ENCODE peak calls at places on chromosomes 11 and 22, in four cellular contexts. G, N, T and L are unnamed samples.

GRCh38 chr11:67285541-67286498 is 3.3 kb upstream of the ANKRD13D start:
- DNase-seq in T (no peak), G (no peak), N (no peak), L (no peak)

GRCh38 chr22:50301581-50301991 is 5.9 kb downstream of the PLXNB2 start:
- DNase-seq in N (no peak), G (no peak), T (no peak), L (no peak)

GRCh38 chr11:77450227-77450626 is 23.7 kb downstream of the PAK1 start:
- DNase-seq in G (no peak), T (no peak), N (no peak), L (no peak)

GRCh38 chr22:28674121-28674563 is 5.5 kb downstream of the TTC28 start:
- DNase-seq in T (peak), G (no peak), N (no peak), L (no peak)

GRCh38 chr11:27011560-27012253 is 17.8 kb downstream of the FIBIN start:
- DNase-seq in G (no peak), T (peak), N (no peak), L (no peak)

GRCh38 chr11:118606157-118606843 is 1.1 kb upstream of the PHLDB1 start:
- DNase-seq in N (no peak), T (no peak), G (no peak), L (no peak)

GRCh38 chr11:20601221-20601914 is 2.0 kb downstream of the SLC6A5 start:
- DNase-seq in G (no peak), T (no peak), N (no peak), L (peak)

GRCh38 chr22:26563022-26563421 is 26.9 kb downstream of the TPST2 start:
- DNase-seq in N (no peak), G (no peak), T (no peak), L (no peak)

GRCh38 chr22:27088026-27088425 is 430.6 kb downstream of the MIAT start:
- DNase-seq in G (no peak), N (no peak), T (no peak), L (no peak)

GRCh38 chr11:75894036-75894585 is 79.1 kb downstream of the UVRAG start:
- DNase-seq in N (no peak), T (no peak), G (no peak), L (no peak)

GRCh38 chr22:33513388-33514336 is 406.6 kb downstream of the LARGE1 start:
- DNase-seq in G (no peak), N (no peak), T (no peak), L (no peak)

GRCh38 chr11:1077033-1077416 is 2.4 kb downstream of the MUC2 start:
- DNase-seq in N (no peak), G (no peak), T (no peak), L (no peak)

GRCh38 chr11:44564653-44565007 is 833 bp upstream of the CD82 start:
- DNase-seq in N (peak), T (peak), G (no peak), L (no peak)

GRCh38 chr11:103397369-103397768 is 288.1 kb downstream of the DYNC2H1 start:
- DNase-seq in T (no peak), N (no peak), G (no peak), L (no peak)

GRCh38 chr11:105181521-105181920 is 42.0 kb upstream of the CARD18 start:
- DNase-seq in G (no peak), T (no peak), N (peak), L (no peak)

GRCh38 chr11:79762271-79762935 is 321.6 kb upstream of the TENM4 start:
- DNase-seq in G (no peak), T (no peak), N (no peak), L (no peak)

GRCh38 chr11:125201525-125202121 is 37.1 kb downstream of the PKNOX2 start:
- DNase-seq in N (no peak), T (peak), G (no peak), L (no peak)

GRCh38 chr11:113341388-113342165 is 27.2 kb downstream of the TTC12 start:
- DNase-seq in T (no peak), N (no peak), G (no peak), L (no peak)

GRCh38 chr11:44083906-44084305 is 11.6 kb upstream of the EXT2 start:
- DNase-seq in N (no peak), T (no peak), G (no peak), L (no peak)

GRCh38 chr11:59173964-59174663 is 2.2 kb downstream of the DTX4 start:
- DNase-seq in G (no peak), T (peak), N (no peak), L (peak)

GRCh38 chr22:43399980-43400358 is 11.8 kb upstream of the MPPED1 start:
- DNase-seq in N (no peak), T (no peak), G (no peak), L (no peak)

GRCh38 chr11:74773481-74773880 is 24.8 kb downstream of the RNF169 start:
- DNase-seq in N (no peak), G (no peak), T (no peak), L (no peak)

GRCh38 chr11:78100276-78101040 is 20.8 kb upstream of the NDUFC2 start:
- DNase-seq in T (no peak), N (no peak), G (no peak), L (no peak)

GRCh38 chr11:77619576-77620198 is 17.9 kb downstream of the CLNS1A start:
- DNase-seq in N (peak), G (no peak), T (peak), L (no peak)

GRCh38 chr11:47905358-47906059 is 57.4 kb upstream of the NUP160 start:
- DNase-seq in N (peak), G (no peak), T (no peak), L (no peak)

GRCh38 chr22:20089977-20090729 is 10.1 kb downstream of the DGCR8 start:
- DNase-seq in N (no peak), G (no peak), T (no peak), L (no peak)

GRCh38 chr22:39277135-39277607 is 32.4 kb upstream of the PDGFB start:
- DNase-seq in T (peak), N (peak), G (no peak), L (no peak)

GRCh38 chr11:36030707-36031365 is 87.0 kb downstream of the LDLRAD3 start:
- DNase-seq in T (no peak), G (no peak), N (peak), L (no peak)

GRCh38 chr22:44884968-44885805 is 124.6 kb downstream of the PHF21B start:
- DNase-seq in G (no peak), T (no peak), N (no peak), L (no peak)

GRCh38 chr11:95867105-95867504 is 56.8 kb downstream of the MTMR2 start:
- DNase-seq in G (no peak), N (no peak), T (no peak), L (no peak)